ENCODE peak calls at places on chromosomes 2 and 18, in eight cellular contexts. One of them, this sample, is unnamed. For H3K36me3, the result is how much of the 10 kb centered on the place peaks cover.

GRCh38 chr2:98187194-98187593 is 100.2 kb downstream of the VWA3B start:
- DNase-seq in ovary: no peak
- DNase-seq in CD4-positive, alpha-beta memory T cell: no peak
- DNase-seq in tibial nerve: no peak
- DNase-seq in sigmoid colon: no peak
- DNase-seq in HepG2: no peak
- DNase-seq in psoas muscle: no peak
- DNase-seq in GM23248: no peak
- DNase-seq in this sample: no peak

GRCh38 chr2:17030070-17030469 is 364.4 kb upstream of the CYRIA start:
- DNase-seq in ovary: no peak
- DNase-seq in GM23248: no peak
- DNase-seq in psoas muscle: no peak
- DNase-seq in tibial nerve: no peak
- DNase-seq in sigmoid colon: no peak
- DNase-seq in HepG2: no peak
- DNase-seq in CD4-positive, alpha-beta memory T cell: no peak
- DNase-seq in this sample: no peak

GRCh38 chr2:5691659-5692529 is at the start of gene SOX11:
- DNase-seq in GM23248: peak
- DNase-seq in psoas muscle: peak
- DNase-seq in tibial nerve: no peak
- DNase-seq in ovary: no peak
- DNase-seq in sigmoid colon: peak
- DNase-seq in CD4-positive, alpha-beta memory T cell: no peak
- DNase-seq in HepG2: no peak
- DNase-seq in this sample: peak

GRCh38 chr2:236866542-236867340 is 218.9 kb upstream of the COPS8 start:
- DNase-seq in HepG2: no peak
- DNase-seq in GM23248: no peak
- DNase-seq in CD4-positive, alpha-beta memory T cell: no peak
- DNase-seq in tibial nerve: no peak
- DNase-seq in psoas muscle: no peak
- DNase-seq in sigmoid colon: peak
- DNase-seq in ovary: no peak
- DNase-seq in this sample: no peak

GRCh38 chr2:221571391-221572179 is 519 bp downstream of the EPHA4 start:
- DNase-seq in sigmoid colon: peak
- DNase-seq in GM23248: peak
- DNase-seq in ovary: peak
- DNase-seq in CD4-positive, alpha-beta memory T cell: peak
- DNase-seq in tibial nerve: peak
- DNase-seq in psoas muscle: peak
- DNase-seq in HepG2: no peak
- DNase-seq in this sample: no peak

GRCh38 chr2:108994250-108994649 is 5.2 kb upstream of the EDAR start:
- DNase-seq in HepG2: no peak
- DNase-seq in sigmoid colon: no peak
- DNase-seq in psoas muscle: no peak
- DNase-seq in tibial nerve: no peak
- DNase-seq in GM23248: no peak
- DNase-seq in CD4-positive, alpha-beta memory T cell: no peak
- DNase-seq in ovary: no peak
- DNase-seq in this sample: no peak

GRCh38 chr2:127810156-127810636 is 775 bp downstream of the WDR33 start:
- DNase-seq in HepG2: no peak
- DNase-seq in tibial nerve: no peak
- DNase-seq in CD4-positive, alpha-beta memory T cell: no peak
- DNase-seq in GM23248: peak
- DNase-seq in psoas muscle: no peak
- DNase-seq in sigmoid colon: no peak
- DNase-seq in ovary: no peak
- DNase-seq in this sample: peak

GRCh38 chr2:199798881-199799580 is 52.0 kb downstream of the FTCDNL1 start:
- DNase-seq in CD4-positive, alpha-beta memory T cell: no peak
- DNase-seq in sigmoid colon: peak
- DNase-seq in psoas muscle: peak
- DNase-seq in GM23248: peak
- DNase-seq in HepG2: no peak
- DNase-seq in tibial nerve: no peak
- DNase-seq in ovary: peak
- DNase-seq in this sample: no peak

GRCh38 chr18:48843162-48843561 is 107.6 kb downstream of the SMAD7 start:
- DNase-seq in HepG2: no peak
- DNase-seq in CD4-positive, alpha-beta memory T cell: no peak
- DNase-seq in tibial nerve: no peak
- DNase-seq in ovary: no peak
- DNase-seq in psoas muscle: peak
- DNase-seq in sigmoid colon: no peak
- DNase-seq in GM23248: no peak
- DNase-seq in this sample: no peak

GRCh38 chr2:240528406-240529040 is 29.3 kb downstream of the ANKMY1 start:
- DNase-seq in ovary: no peak
- DNase-seq in HepG2: no peak
- DNase-seq in psoas muscle: no peak
- DNase-seq in tibial nerve: no peak
- DNase-seq in GM23248: no peak
- DNase-seq in sigmoid colon: no peak
- DNase-seq in CD4-positive, alpha-beta memory T cell: no peak
- DNase-seq in this sample: no peak

DNA sequence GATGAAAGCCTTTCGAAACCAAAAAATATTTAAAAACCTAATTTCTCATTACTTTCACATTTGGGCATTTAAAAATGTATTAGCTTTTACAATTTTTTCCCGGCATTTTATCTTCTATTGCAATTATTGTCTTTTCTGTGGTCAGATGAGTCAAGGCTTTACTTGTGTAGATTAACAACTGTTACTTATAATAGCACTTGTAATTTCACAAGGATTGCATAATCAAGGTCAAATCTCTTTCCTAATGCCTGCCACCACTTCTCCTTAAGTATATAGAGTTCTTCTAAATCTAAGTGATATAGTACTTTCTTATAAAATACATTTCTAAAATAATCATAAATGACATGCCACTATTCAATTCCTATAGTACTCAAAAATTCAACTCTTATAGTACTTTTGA is 67.2 kb downstream of the SLC8A1 start:
- DNase-seq in HepG2: no peak
- DNase-seq in ovary: no peak
- DNase-seq in CD4-positive, alpha-beta memory T cell: no peak
- DNase-seq in GM23248: peak
- DNase-seq in sigmoid colon: no peak
- DNase-seq in psoas muscle: no peak
- DNase-seq in tibial nerve: peak
- DNase-seq in this sample: peak
- H3K36me3 ChIP-seq in HepG2: under half
- H3K36me3 ChIP-seq in ovary: under half
- H3K36me3 ChIP-seq in CD4-positive, alpha-beta memory T cell: under half
- H3K36me3 ChIP-seq in GM23248: under half
- H3K36me3 ChIP-seq in sigmoid colon: under half
- H3K36me3 ChIP-seq in psoas muscle: under half
- H3K36me3 ChIP-seq in tibial nerve: under half
- H3K36me3 ChIP-seq in this sample: under half

DNA sequence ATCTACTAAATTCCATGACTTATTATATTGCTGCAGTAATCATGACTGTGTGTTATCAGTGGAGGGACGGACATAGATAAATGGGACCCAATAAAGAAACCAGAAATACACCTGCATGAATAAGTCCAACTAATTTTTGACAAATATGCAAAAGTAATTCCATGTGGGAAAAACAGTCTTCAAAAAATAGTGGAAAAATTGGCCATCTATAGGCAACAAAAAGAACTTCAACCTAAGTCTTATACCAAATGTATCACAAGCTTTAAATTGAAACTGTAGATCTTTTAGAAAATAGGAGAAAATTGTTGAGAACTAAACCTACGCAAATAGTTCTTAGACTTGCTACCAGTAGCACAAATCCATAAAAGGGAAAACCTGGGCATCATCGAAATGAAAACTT is 376.2 kb downstream of the NCKAP5 start:
- DNase-seq in GM23248: no peak
- DNase-seq in ovary: no peak
- DNase-seq in CD4-positive, alpha-beta memory T cell: no peak
- DNase-seq in HepG2: no peak
- DNase-seq in tibial nerve: no peak
- DNase-seq in psoas muscle: no peak
- DNase-seq in sigmoid colon: no peak
- DNase-seq in this sample: no peak
- H3K36me3 ChIP-seq in GM23248: under half
- H3K36me3 ChIP-seq in ovary: under half
- H3K36me3 ChIP-seq in CD4-positive, alpha-beta memory T cell: under half
- H3K36me3 ChIP-seq in HepG2: under half
- H3K36me3 ChIP-seq in tibial nerve: under half
- H3K36me3 ChIP-seq in psoas muscle: under half
- H3K36me3 ChIP-seq in sigmoid colon: under half
- H3K36me3 ChIP-seq in this sample: under half

GRCh38 chr2:239263937-239264837 is 136.6 kb downstream of the HDAC4 start:
- DNase-seq in HepG2: no peak
- DNase-seq in CD4-positive, alpha-beta memory T cell: peak
- DNase-seq in psoas muscle: peak
- DNase-seq in sigmoid colon: peak
- DNase-seq in GM23248: peak
- DNase-seq in tibial nerve: no peak
- DNase-seq in ovary: peak
- DNase-seq in this sample: no peak
- H3K36me3 ChIP-seq in HepG2: under half
- H3K36me3 ChIP-seq in CD4-positive, alpha-beta memory T cell: under half
- H3K36me3 ChIP-seq in psoas muscle: under half
- H3K36me3 ChIP-seq in sigmoid colon: under half
- H3K36me3 ChIP-seq in GM23248: under half
- H3K36me3 ChIP-seq in tibial nerve: under half
- H3K36me3 ChIP-seq in ovary: under half
- H3K36me3 ChIP-seq in this sample: under half

DNA sequence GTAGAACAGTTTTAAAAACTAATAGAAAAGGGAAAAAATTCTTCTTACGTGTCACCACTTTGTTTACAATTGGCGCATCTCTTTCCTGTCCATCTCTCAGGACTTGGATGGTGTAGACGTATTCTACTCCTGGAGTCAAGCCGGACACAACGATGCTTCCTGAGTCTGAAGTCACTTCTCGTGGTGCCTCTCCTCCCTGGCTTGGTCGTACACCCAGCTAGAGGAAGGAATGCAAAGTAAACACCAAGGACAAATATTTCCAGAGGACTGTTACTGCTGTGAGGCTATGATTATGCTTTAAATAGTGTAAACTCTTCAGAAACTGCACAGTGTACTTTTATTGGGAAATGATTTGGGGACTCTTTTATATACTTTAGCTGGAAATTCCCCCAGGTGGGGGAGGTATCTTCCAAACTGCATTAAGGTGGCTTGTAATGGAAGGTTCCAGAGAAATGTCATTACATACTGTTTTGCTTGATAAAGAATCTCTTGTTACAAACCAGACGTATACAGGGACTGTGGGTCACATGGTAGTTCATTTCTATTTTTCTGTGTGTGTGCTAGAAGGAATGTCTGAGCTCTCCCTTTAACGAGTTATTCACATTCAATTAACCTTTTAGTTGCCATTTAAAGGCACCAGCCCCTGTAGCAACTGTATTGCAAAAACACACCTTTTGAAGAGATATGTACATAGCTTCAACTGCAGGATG is 38.1 kb downstream of the FN1 start:
- DNase-seq in ovary: no peak
- DNase-seq in sigmoid colon: no peak
- DNase-seq in tibial nerve: no peak
- DNase-seq in CD4-positive, alpha-beta memory T cell: no peak
- DNase-seq in GM23248: peak
- DNase-seq in psoas muscle: no peak
- DNase-seq in HepG2: peak
- DNase-seq in this sample: no peak
- H3K36me3 ChIP-seq in ovary: under half
- H3K36me3 ChIP-seq in sigmoid colon: half or more
- H3K36me3 ChIP-seq in tibial nerve: under half
- H3K36me3 ChIP-seq in CD4-positive, alpha-beta memory T cell: under half
- H3K36me3 ChIP-seq in GM23248: half or more
- H3K36me3 ChIP-seq in psoas muscle: under half
- H3K36me3 ChIP-seq in HepG2: under half
- H3K36me3 ChIP-seq in this sample: under half

GRCh38 chr2:54639609-54640008 is 83.9 kb upstream of the EML6 start:
- DNase-seq in ovary: no peak
- DNase-seq in HepG2: no peak
- DNase-seq in sigmoid colon: no peak
- DNase-seq in psoas muscle: no peak
- DNase-seq in GM23248: peak
- DNase-seq in CD4-positive, alpha-beta memory T cell: no peak
- DNase-seq in tibial nerve: no peak
- DNase-seq in this sample: no peak

GRCh38 chr2:54636425-54637139 is 86.9 kb upstream of the EML6 start:
- DNase-seq in GM23248: peak
- DNase-seq in ovary: no peak
- DNase-seq in HepG2: no peak
- DNase-seq in sigmoid colon: no peak
- DNase-seq in tibial nerve: no peak
- DNase-seq in CD4-positive, alpha-beta memory T cell: no peak
- DNase-seq in psoas muscle: no peak
- DNase-seq in this sample: no peak

GRCh38 chr2:54640834-54641540 is 82.5 kb upstream of the EML6 start:
- DNase-seq in tibial nerve: no peak
- DNase-seq in HepG2: no peak
- DNase-seq in ovary: no peak
- DNase-seq in GM23248: no peak
- DNase-seq in sigmoid colon: no peak
- DNase-seq in psoas muscle: no peak
- DNase-seq in CD4-positive, alpha-beta memory T cell: no peak
- DNase-seq in this sample: no peak

GRCh38 chr2:54638103-54638502 is 85.4 kb upstream of the EML6 start:
- DNase-seq in tibial nerve: no peak
- DNase-seq in GM23248: no peak
- DNase-seq in HepG2: no peak
- DNase-seq in ovary: no peak
- DNase-seq in CD4-positive, alpha-beta memory T cell: no peak
- DNase-seq in psoas muscle: no peak
- DNase-seq in sigmoid colon: no peak
- DNase-seq in this sample: no peak

GRCh38 chr2:54638774-54639187 is 84.7 kb upstream of the EML6 start:
- DNase-seq in psoas muscle: no peak
- DNase-seq in CD4-positive, alpha-beta memory T cell: no peak
- DNase-seq in tibial nerve: no peak
- DNase-seq in HepG2: no peak
- DNase-seq in sigmoid colon: no peak
- DNase-seq in ovary: no peak
- DNase-seq in GM23248: no peak
- DNase-seq in this sample: no peak
- H3K36me3 ChIP-seq in psoas muscle: under half
- H3K36me3 ChIP-seq in CD4-positive, alpha-beta memory T cell: under half
- H3K36me3 ChIP-seq in tibial nerve: under half
- H3K36me3 ChIP-seq in HepG2: half or more
- H3K36me3 ChIP-seq in sigmoid colon: under half
- H3K36me3 ChIP-seq in ovary: under half
- H3K36me3 ChIP-seq in GM23248: under half
- H3K36me3 ChIP-seq in this sample: under half

GRCh38 chr2:188256420-188256819 is 35.3 kb upstream of the GULP1 start:
- DNase-seq in tibial nerve: no peak
- DNase-seq in HepG2: no peak
- DNase-seq in CD4-positive, alpha-beta memory T cell: no peak
- DNase-seq in psoas muscle: no peak
- DNase-seq in sigmoid colon: no peak
- DNase-seq in ovary: no peak
- DNase-seq in GM23248: no peak
- DNase-seq in this sample: no peak
- H3K36me3 ChIP-seq in tibial nerve: under half
- H3K36me3 ChIP-seq in HepG2: under half
- H3K36me3 ChIP-seq in CD4-positive, alpha-beta memory T cell: under half
- H3K36me3 ChIP-seq in psoas muscle: under half
- H3K36me3 ChIP-seq in sigmoid colon: under half
- H3K36me3 ChIP-seq in ovary: under half
- H3K36me3 ChIP-seq in GM23248: under half
- H3K36me3 ChIP-seq in this sample: under half